ENCODE peak calls at places on chromosomes 5 and 9, in ten cellular contexts. V is effector memory CD4-positive, alpha-beta T cell; P is left ventricle myocardium inferior; D is brain microvascular endothelial cell; C is ovary; T is mammary epithelial cell; U is body of pancreas; S is IMR-90; I is fibroblast of pulmonary artery; H is GM23248. Z is an unnamed sample.

GRCh38 chr5:146291421-146292074 is 47.1 kb upstream of the POU4F3 start:
- DNase-seq in V (no peak), P (no peak), D (peak), C (no peak), T (peak), U (no peak), S (peak), I (peak), H (peak), Z (peak)

GRCh38 chr5:96410013-96410412 is 23.0 kb downstream of the PCSK1 start:
- DNase-seq in V (no peak), P (no peak), D (no peak), C (no peak), T (no peak), U (no peak), S (no peak), I (no peak), H (no peak), Z (peak)

GRCh38 chr9:99076483-99077171 is 28.3 kb upstream of the TGFBR1 start:
- DNase-seq in V (peak), P (no peak), D (no peak), C (no peak), T (no peak), U (no peak), S (no peak), I (no peak), H (no peak), Z (no peak)

GRCh38 chr5:142287096-142287972 is 37.5 kb downstream of the SPRY4 start:
- DNase-seq in V (no peak), P (no peak), D (no peak), C (no peak), T (no peak), U (no peak), S (no peak), I (no peak), H (no peak), Z (no peak)

GRCh38 chr9:90420714-90421513 is 221.7 kb downstream of the DIRAS2 start:
- DNase-seq in V (no peak), P (no peak), D (no peak), C (no peak), T (no peak), U (no peak), S (no peak), I (no peak), H (no peak), Z (no peak)

GRCh38 chr9:37984672-37985611 is 81.0 kb upstream of the SLC25A51 start:
- DNase-seq in V (no peak), P (peak), D (peak), C (no peak), T (no peak), U (no peak), S (peak), I (peak), H (peak), Z (no peak)

GRCh38 chr5:177377851-177378776 is 6.1 kb upstream of the SLC34A1 start:
- DNase-seq in V (no peak), P (no peak), D (no peak), C (no peak), T (no peak), U (no peak), S (no peak), I (no peak), H (no peak), Z (no peak)

GRCh38 chr5:72485366-72486052 is 21.7 kb downstream of the ZNF366 start:
- DNase-seq in V (no peak), P (no peak), D (no peak), C (no peak), T (peak), U (no peak), S (no peak), I (no peak), H (no peak), Z (no peak)

GRCh38 chr5:88659529-88660325 is 223.3 kb downstream of the MEF2C start:
- DNase-seq in V (no peak), P (no peak), D (no peak), C (no peak), T (no peak), U (no peak), S (no peak), I (no peak), H (no peak), Z (no peak)

GRCh38 chr9:135907006-135907434 is 326 bp downstream of the CAMSAP1 start:
- DNase-seq in V (no peak), P (peak), D (no peak), C (no peak), T (no peak), U (peak), S (peak), I (peak), H (peak), Z (no peak)

GRCh38 chr9:99092643-99093491 is 12.0 kb upstream of the TGFBR1 start:
- DNase-seq in V (no peak), P (no peak), D (no peak), C (no peak), T (no peak), U (no peak), S (no peak), I (no peak), H (no peak), Z (no peak)

GRCh38 chr5:61290815-61291214 is 41.2 kb upstream of the ZSWIM6 start:
- DNase-seq in V (no peak), P (no peak), D (no peak), C (no peak), T (no peak), U (peak), S (no peak), I (peak), H (no peak), Z (no peak)

GRCh38 chr9:92001244-92001643 is 51.2 kb upstream of the ROR2 start:
- DNase-seq in V (no peak), P (no peak), D (no peak), C (no peak), T (no peak), U (no peak), S (peak), I (no peak), H (peak), Z (no peak)

GRCh38 chr9:115415450-115415849 is 297.5 kb upstream of the TNC start:
- DNase-seq in V (no peak), P (no peak), D (no peak), C (no peak), T (no peak), U (no peak), S (no peak), I (no peak), H (no peak), Z (no peak)

GRCh38 chr5:54769072-54769471 is 216.3 kb downstream of the ESM1 start:
- DNase-seq in V (no peak), P (no peak), D (no peak), C (no peak), T (no peak), U (no peak), S (no peak), I (no peak), H (no peak), Z (no peak)

GRCh38 chr5:106875591-106876297 is 795.0 kb downstream of the EFNA5 start:
- DNase-seq in V (no peak), P (no peak), D (no peak), C (no peak), T (peak), U (peak), S (peak), I (peak), H (peak), Z (no peak)

DNA sequence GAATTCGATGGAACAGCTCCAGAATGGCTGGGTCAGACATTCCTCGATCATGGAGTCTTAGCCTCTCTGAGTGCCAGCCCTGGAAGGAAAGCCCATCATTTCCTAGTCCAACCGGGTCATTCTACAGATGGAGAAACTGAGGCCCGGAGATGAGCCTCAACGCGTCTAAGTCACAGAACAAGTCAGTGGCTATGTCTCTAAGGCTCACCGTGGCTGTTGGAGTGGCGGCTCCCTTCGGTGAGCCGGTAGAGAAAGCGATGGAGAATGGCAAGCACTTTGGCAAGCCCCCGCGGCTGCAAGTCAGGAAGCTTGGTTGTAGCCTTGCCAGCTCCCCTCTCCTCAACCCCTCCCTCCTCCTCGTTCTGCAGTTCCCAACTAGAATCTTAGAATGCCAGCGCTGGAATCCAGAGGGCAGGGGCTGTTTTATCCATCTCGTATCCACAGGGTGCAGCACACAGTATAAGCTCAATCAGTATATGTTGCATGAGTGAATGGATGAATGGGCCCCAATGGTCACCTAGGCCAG is 428 bp upstream of the ARSI start:
- DNase-seq in V (no peak), P (no peak), D (no peak), C (no peak), T (no peak), U (no peak), S (peak), I (peak), H (no peak), Z (no peak)
- H3K4me3 ChIP-seq in V (no peak), P (peak), D (peak), C (peak), T (no peak), U (no peak), S (no peak), I (no peak), H (peak), Z (peak)

DNA sequence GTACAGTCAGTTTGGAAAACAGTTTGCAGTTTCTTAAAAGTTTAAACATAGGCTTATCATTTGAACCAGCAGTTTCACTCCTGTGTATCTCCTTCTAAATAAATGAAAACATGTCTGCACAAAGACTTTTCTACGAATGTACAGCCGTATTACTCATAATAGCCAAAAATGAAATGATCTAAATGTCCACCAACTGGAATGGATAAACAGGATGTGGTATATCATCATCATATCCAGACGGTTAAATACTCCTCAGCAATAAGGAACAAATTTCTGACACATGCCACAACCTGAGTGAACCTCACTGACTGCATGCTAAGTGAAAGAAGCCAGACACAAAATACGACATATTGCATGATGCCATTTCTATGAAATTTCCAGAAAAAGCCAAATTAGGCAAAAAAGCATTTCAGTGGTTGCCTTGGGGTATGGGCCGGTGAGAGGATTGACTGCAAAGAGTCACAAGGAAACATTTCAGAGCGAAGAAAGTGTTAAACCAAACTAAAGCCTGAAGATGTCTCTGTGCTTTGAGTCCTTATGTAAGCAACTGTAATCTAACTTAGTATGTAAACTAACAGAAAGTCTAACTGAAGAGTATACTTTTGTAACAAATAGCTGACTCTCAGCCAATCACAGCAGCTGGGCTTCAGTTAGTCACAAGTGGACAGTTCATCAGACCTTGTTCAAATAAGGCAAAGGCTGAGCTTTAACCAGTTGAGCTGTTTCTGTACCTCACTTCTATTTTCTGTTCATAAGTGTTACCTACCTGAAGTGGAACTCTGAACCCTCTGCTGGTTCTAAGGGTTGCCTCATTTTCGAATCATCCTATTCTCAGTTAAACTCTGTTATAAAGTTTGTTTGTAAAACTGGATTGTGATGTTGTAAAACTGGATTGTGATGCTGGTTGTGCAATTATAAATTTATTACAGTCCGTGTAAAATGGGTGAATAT is 65.2 kb downstream of the TRIO start:
- DNase-seq in V (no peak), P (no peak), D (peak), C (no peak), T (peak), U (no peak), S (peak), I (peak), H (peak), Z (peak)
- H3K4me3 ChIP-seq in V (no peak), P (no peak), D (no peak), C (peak), T (no peak), U (no peak), S (peak), I (peak), H (peak), Z (no peak)

DNA sequence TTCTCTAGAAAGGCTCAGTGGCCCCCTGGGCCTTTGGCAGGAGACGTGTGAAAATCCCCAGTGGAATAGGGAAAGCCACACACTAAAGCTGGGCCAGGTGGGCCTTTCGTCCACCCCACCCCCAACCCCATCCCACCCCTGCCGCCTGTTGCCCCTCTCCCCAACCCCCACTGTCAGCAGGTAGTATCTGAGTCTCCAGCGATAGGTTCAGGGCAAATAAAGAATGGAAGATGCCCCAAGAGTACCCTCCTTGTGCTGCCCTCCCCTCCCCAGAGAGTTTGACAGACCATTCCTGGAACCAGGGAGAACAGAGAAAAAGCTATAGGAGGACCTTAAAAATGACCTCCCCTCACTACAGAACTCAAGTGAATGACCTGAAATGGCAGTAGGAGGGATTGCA is 36.7 kb upstream of the UBE2D2 start:
- DNase-seq in V (no peak), P (no peak), D (no peak), C (no peak), T (no peak), U (no peak), S (no peak), I (no peak), H (no peak), Z (no peak)
- H3K4me3 ChIP-seq in V (no peak), P (no peak), D (no peak), C (no peak), T (no peak), U (no peak), S (no peak), I (no peak), H (no peak), Z (no peak)

GRCh38 chr5:141182248-141182647 is at the start of gene PCDHB16:
- DNase-seq in V (no peak), P (no peak), D (no peak), C (peak), T (peak), U (peak), S (peak), I (peak), H (peak), Z (no peak)

GRCh38 chr5:141192110-141192725 is at the start of gene PCDHB10:
- DNase-seq in V (peak), P (no peak), D (no peak), C (no peak), T (peak), U (no peak), S (peak), I (peak), H (peak), Z (no peak)

DNA sequence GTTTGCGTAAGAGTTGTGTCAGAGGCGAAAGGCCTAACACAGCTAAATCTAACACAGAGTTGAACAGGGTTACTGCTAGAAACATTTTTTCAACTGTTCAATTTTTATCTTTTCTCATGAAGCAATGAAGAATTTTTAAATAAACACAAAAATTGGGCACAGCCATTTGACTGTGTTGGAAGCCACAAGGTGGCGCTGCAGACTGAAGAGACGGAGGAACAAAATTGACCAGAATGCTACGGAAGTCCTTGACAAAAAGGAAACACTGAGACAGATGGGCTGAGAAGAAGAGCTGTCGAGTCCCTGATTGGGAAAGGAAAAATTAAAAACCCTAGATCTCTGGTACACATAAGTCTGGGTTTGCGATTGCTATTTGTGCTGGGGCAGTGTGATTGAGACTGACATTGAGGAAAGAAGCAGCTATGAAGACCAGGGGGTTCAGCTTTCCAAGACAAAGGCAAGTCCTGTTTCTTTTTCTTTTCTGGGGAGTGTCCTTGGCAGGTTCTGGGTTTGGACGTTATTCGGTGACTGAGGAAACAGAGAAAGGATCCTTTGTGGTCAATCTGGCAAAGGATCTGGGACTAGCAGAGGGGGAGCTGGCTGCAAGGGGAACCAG is at the start of gene PCDHB9:
- DNase-seq in V (peak), P (no peak), D (no peak), C (no peak), T (peak), U (no peak), S (peak), I (peak), H (peak), Z (no peak)
- H3K4me3 ChIP-seq in V (no peak), P (no peak), D (no peak), C (no peak), T (peak), U (no peak), S (peak), I (no peak), H (peak), Z (no peak)

GRCh38 chr5:80190960-80191359 is 64.9 kb downstream of the SERINC5 start:
- DNase-seq in V (no peak), P (no peak), D (no peak), C (no peak), T (no peak), U (no peak), S (no peak), I (no peak), H (no peak), Z (no peak)

GRCh38 chr5:80189701-80190100 is 66.1 kb downstream of the SERINC5 start:
- DNase-seq in V (no peak), P (no peak), D (no peak), C (no peak), T (no peak), U (no peak), S (no peak), I (no peak), H (no peak), Z (no peak)

GRCh38 chr5:80187691-80188090 is 68.2 kb downstream of the SERINC5 start:
- DNase-seq in V (no peak), P (no peak), D (no peak), C (no peak), T (no peak), U (no peak), S (no peak), I (no peak), H (no peak), Z (no peak)

GRCh38 chr5:80187274-80187673 is 68.6 kb downstream of the SERINC5 start:
- DNase-seq in V (no peak), P (no peak), D (no peak), C (no peak), T (no peak), U (no peak), S (no peak), I (no peak), H (no peak), Z (no peak)

GRCh38 chr5:80189201-80189600 is 66.6 kb downstream of the SERINC5 start:
- DNase-seq in V (no peak), P (no peak), D (no peak), C (no peak), T (no peak), U (no peak), S (no peak), I (no peak), H (no peak), Z (no peak)
- H3K4me3 ChIP-seq in V (peak), P (no peak), D (no peak), C (peak), T (no peak), U (no peak), S (no peak), I (no peak), H (no peak), Z (no peak)

GRCh38 chr9:15104826-15105420 is 194.7 kb upstream of the FREM1 start:
- DNase-seq in V (peak), P (no peak), D (peak), C (no peak), T (peak), U (peak), S (peak), I (peak), H (peak), Z (no peak)
- H3K4me3 ChIP-seq in V (no peak), P (no peak), D (no peak), C (no peak), T (no peak), U (no peak), S (no peak), I (no peak), H (no peak), Z (no peak)